ENCODE peak calls at places on chromosomes 12 and 14, in seven cellular contexts. M is H1, I is GM12878, X is K562, W is SK-N-SH, K is HCT116, L is HepG2. Y is an unnamed sample.

GRCh38 chr12:88781909-88782308 is 201.6 kb upstream of the KITLG start:
- DNase-seq in M (no peak), I (no peak), X (no peak), W (no peak), K (no peak), L (no peak), Y (peak)

GRCh38 chr14:67526676-67527459 is 6.2 kb upstream of the PLEKHH1 start:
- DNase-seq in M (no peak), I (peak), X (peak), W (peak), K (peak), L (peak), Y (peak)

GRCh38 chr12:50188875-50189575 is 21.9 kb upstream of the CERS5 start:
- DNase-seq in M (no peak), I (no peak), X (no peak), W (no peak), K (no peak), L (no peak), Y (no peak)

GRCh38 chr12:132393245-132393795 is 63.9 kb upstream of the GALNT9 start:
- DNase-seq in M (no peak), I (no peak), X (peak), W (no peak), K (peak), L (peak), Y (no peak)

GRCh38 chr14:20564501-20564997 is 3.7 kb upstream of the RNASE9 start:
- DNase-seq in M (no peak), I (no peak), X (no peak), W (no peak), K (no peak), L (no peak), Y (no peak)

GRCh38 chr12:25710149-25710548 is 157.1 kb upstream of the LMNTD1 start:
- DNase-seq in M (no peak), I (no peak), X (no peak), W (no peak), K (no peak), L (no peak), Y (no peak)

GRCh38 chr14:49857427-49858003 is 4.9 kb upstream of the NEMF start:
- DNase-seq in M (no peak), I (no peak), X (no peak), W (no peak), K (no peak), L (no peak), Y (no peak)

GRCh38 chr12:104888892-104889291 is 69.2 kb downstream of the SLC41A2 start:
- DNase-seq in M (no peak), I (no peak), X (no peak), W (no peak), K (no peak), L (no peak), Y (no peak)

GRCh38 chr14:35963209-35963608 is 137.1 kb downstream of the BRMS1L start:
- DNase-seq in M (no peak), I (no peak), X (peak), W (peak), K (peak), L (peak), Y (no peak)

GRCh38 chr12:12072064-12072760 is 1.5 kb downstream of the BCL2L14 start:
- DNase-seq in M (no peak), I (peak), X (no peak), W (no peak), K (no peak), L (peak), Y (no peak)

GRCh38 chr14:72618424-72618823 is 275.5 kb downstream of the DPF3 start:
- DNase-seq in M (no peak), I (no peak), X (no peak), W (no peak), K (no peak), L (no peak), Y (no peak)

GRCh38 chr12:118052324-118053070 is 8.5 kb downstream of the WSB2 start:
- DNase-seq in M (no peak), I (no peak), X (no peak), W (no peak), K (peak), L (peak), Y (peak)

GRCh38 chr12:40921563-40922163 is 229.4 kb downstream of the CNTN1 start:
- DNase-seq in M (no peak), I (no peak), X (peak), W (no peak), K (peak), L (peak), Y (peak)
- TF ChIP-seq JUND in M (no peak), I (no peak), X (no peak), W (no peak), K (no peak), L (no peak), Y (no peak)

DNA sequence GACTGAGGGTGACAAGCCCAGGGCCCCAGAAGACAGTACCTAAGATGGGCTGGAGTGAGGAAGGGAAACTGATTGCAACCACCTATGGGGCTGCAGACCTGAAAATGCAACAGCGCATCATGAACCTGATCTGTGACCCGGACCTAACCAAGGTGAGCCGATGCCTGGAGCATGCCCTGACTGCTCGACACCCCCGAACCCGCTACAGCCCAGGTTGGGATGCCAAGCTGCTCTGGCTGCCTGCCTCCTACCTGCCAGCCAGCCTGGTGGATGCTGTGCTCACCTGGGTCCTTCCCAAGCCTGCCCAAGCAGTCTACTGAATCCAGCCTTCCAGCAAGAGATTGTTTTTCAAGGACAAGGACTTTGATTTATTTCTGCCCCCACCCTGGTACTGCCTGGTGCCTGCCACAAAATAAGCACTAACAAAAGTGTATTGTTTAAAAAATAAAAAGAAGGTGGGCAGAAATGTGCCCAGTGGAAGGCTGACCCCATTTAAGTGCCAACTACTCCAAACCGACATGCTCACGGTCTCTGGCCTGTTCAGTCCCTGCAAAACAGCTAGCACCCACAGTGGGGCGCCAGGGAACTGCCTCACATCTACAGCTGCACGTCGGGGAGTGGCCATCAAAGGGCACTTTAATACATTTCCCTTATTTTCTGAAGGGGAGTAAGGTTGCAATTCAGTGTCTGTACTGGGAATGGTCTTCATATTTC is 4.2 kb downstream of the RDH5 start:
- DNase-seq in M (no peak), I (no peak), X (peak), W (peak), K (no peak), L (peak), Y (no peak)
- TF ChIP-seq JUND in M (no peak), I (no peak), X (no peak), W (no peak), K (no peak), L (no peak), Y (no peak)

GRCh38 chr12:122350444-122350843 is 72.0 kb downstream of the CLIP1 start:
- DNase-seq in M (no peak), I (no peak), X (peak), W (peak), K (no peak), L (no peak), Y (no peak)
- TF ChIP-seq JUND in M (no peak), I (no peak), X (no peak), W (no peak), K (no peak), L (no peak), Y (no peak)

DNA sequence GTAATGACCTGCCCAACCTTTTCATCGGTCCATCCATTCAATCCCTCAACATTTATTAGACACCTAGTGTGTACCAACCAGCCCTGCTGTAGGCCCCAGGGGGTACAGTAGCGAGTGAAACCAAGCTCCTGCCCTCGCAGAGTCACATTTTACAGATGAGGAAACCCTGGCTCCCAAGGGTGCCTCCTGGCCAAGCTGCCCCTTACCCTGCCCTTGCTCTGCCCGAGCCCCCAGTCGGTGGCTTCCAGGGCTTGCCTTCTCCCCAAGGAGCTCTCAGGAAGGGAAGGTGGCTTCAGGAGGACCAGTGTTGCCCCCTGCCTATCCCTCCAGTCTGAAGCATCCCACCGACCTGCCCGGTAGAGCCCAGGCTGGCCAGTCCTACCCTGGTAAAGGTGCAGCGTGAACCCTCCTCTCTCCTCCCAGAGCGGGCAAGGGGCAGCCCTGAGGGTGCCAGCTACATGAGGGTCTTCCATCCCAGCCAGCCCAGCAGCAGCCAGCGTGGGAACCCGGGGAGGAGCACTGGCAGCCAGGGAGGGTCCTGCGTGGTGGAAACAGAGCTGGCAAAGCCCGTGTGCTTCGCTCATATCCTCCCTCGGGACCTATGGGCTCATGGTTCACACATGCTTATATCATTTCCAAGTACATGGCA is 670 bp upstream of the BEGAIN start:
- DNase-seq in M (no peak), I (no peak), X (no peak), W (no peak), K (no peak), L (no peak), Y (no peak)
- TF ChIP-seq JUND in M (no peak), I (no peak), X (no peak), W (no peak), K (no peak), L (no peak), Y (no peak)

DNA sequence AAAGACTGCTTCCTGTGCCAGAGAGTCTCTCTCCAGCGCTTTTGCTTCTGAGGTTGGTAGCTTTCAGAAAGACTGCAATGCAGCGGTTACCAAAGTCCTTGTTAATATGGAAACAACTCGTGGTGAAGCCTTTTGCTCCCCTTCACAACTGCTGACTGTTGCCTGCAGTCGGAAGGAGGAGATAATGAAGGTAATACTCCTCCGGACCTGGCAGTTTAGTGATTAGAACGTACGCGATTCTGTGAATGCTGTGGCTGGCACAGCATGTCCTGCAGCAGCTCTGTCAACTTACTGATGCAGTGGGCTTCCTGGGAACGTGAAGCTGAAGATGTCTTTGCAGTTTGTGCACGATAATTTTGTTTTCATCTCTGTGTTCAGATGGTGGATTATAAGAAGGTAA is 51.0 kb downstream of the TRAF3 start:
- DNase-seq in M (no peak), I (no peak), X (no peak), W (no peak), K (no peak), L (no peak), Y (no peak)
- TF ChIP-seq JUND in M (no peak), I (no peak), X (no peak), W (no peak), K (no peak), L (no peak), Y (no peak)

DNA sequence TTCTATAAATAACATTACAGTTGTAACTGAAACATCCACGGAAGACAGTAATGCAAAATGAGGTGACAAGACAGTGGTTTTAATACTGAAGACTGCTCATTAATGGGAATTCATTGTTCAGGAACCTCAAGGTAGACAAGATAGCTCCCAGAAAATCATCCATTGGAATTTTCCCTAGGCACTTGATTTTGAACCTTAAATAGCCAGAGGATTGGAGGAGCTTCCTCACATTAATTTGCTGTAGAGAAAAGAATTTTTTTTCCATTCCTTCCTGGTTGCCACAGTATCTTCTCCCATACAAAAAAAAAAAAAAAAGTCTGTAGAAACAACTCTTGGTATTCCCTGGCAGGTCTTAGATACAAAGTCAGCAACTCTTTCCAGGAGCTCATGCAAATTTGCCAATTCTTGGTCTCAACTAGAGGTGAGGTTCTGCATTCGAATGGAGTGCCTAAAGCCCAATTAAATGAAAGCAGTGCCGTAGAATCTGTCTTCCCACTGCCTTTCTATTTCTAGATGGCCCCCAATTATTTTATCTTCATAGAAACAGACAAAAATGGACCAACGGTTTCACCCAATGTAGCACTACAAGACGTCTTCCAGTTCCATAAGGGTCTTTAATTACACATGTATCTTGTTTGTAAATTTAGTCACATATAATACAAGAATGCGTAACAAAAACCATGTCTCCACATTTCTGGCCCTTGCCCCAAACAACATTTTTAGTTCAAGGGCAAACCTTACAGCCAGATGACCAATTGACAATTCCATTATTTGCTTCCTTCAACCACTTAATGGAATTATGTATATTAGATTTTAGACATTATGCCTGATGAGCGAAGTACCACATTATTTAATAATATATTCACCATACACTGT is 13.5 kb downstream of the SLC38A2 start:
- DNase-seq in M (no peak), I (no peak), X (no peak), W (no peak), K (no peak), L (no peak), Y (no peak)
- TF ChIP-seq JUND in M (no peak), I (no peak), X (no peak), W (peak), K (no peak), L (no peak), Y (no peak)

DNA sequence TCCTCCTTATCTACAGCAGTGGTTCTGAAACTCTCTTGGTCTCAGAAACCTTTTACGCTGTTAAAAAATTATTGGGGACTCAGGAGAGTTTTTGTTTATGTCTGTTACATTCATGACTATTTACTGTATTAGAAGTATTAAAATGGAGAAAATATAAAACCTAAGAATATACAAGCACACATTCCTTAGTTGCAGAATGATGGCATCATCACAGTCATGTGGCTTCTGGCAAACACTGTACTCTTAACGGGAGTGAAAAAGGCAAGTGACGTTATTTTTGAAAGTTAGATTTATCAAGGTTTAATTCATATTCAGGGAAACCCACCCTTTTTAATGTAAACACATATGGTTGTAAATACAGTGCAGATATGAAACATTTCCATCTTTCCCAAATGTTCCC is 456.7 kb downstream of the PCNX1 start:
- DNase-seq in M (no peak), I (no peak), X (no peak), W (no peak), K (no peak), L (no peak), Y (no peak)
- TF ChIP-seq JUND in M (no peak), I (no peak), X (no peak), W (no peak), K (no peak), L (no peak), Y (no peak)